ENCODE peak calls at places on chromosomes 4 and X, in four cellular contexts. A is AG09319, T is lower lobe of right lung, I is dermis microvascular lymphatic vessel endothelial cell. X is an unnamed sample.

GRCh38 chr4:92234393-92235176 is 69.2 kb upstream of the GRID2 start:
- DNase-seq in A (peak), T (no peak), I (no peak), X (no peak)

GRCh38 chr4:48796191-48796926 is 16.3 kb upstream of the FRYL start:
- DNase-seq in A (no peak), T (no peak), I (no peak), X (no peak)

GRCh38 chrX:132044953-132045352 is 21.9 kb downstream of the STK26 start:
- DNase-seq in A (no peak), T (no peak), I (no peak), X (no peak)

GRCh38 chrX:34491126-34491525 is 166.0 kb downstream of the TMEM47 start:
- DNase-seq in A (no peak), T (no peak), I (no peak), X (no peak)

GRCh38 chr4:28469886-28470285 is 1609.2 kb downstream of the STIM2 start:
- DNase-seq in A (no peak), T (no peak), I (no peak), X (no peak)

GRCh38 chr4:85113706-85114105 is 147.2 kb upstream of the WDFY3 start:
- DNase-seq in A (no peak), T (no peak), I (no peak), X (no peak)

GRCh38 chrX:49053223-49054072 is 5.4 kb upstream of the CCDC120 start:
- DNase-seq in A (no peak), T (peak), I (peak), X (no peak)

GRCh38 chr4:16677545-16677944 is 220.9 kb downstream of the LDB2 start:
- DNase-seq in A (peak), T (no peak), I (no peak), X (no peak)

GRCh38 chrX:154444001-154444754 is at the start of gene FAM50A:
- DNase-seq in A (no peak), T (peak), I (peak), X (no peak)

GRCh38 chr4:180909279-180909678 is 1333.9 kb upstream of the TENM3 start:
- DNase-seq in A (no peak), T (no peak), I (no peak), X (no peak)

GRCh38 chr4:140004580-140005314 is 149.2 kb downstream of the MAML3 start:
- DNase-seq in A (no peak), T (peak), I (peak), X (no peak)

X was measured in mesenteric fat pad.